ENCODE peak calls at places on chromosomes 13 and 19, in nine cellular contexts. G, A, Q, H, I, O, J, Z and X are unnamed samples.

GRCh38 chr13:44155422-44156293 is 218.0 kb upstream of the SERP2 start:
- DNase-seq in G (peak; percentile 47), Z (peak; percentile 31), H (no peak), A (no peak), Q (peak; percentile 83), J (no peak), O (peak; percentile 45), I (no peak), X (no peak)

GRCh38 chr13:89407357-89407756 is 1736.2 kb downstream of the SLITRK5 start:
- DNase-seq in G (no peak), I (no peak), O (no peak), Q (no peak), A (no peak), J (no peak), Z (no peak), H (no peak), X (peak; percentile 45)

GRCh38 chr13:53782400-53783030 is 753.9 kb downstream of the OLFM4 start:
- DNase-seq in G (peak; percentile 26), O (peak; percentile 17), H (peak; percentile 30), J (peak; percentile 82), Q (peak; percentile 83), I (peak; percentile 38), Z (peak; percentile 78), A (peak; percentile 3), X (peak; percentile 67)

GRCh38 chr19:710767-711166 is 2.0 kb downstream of the PALM start:
- DNase-seq in Z (no peak), J (no peak), Q (no peak), O (no peak), G (peak; percentile 63), H (no peak), I (no peak), A (no peak), X (no peak)

GRCh38 chr19:49614096-49614857 is 23.3 kb downstream of the PRR12 start:
- DNase-seq in J (no peak), Z (no peak), Q (no peak), H (no peak), O (peak; percentile 91), G (peak; percentile 88), I (peak; percentile 75), A (no peak), X (peak; percentile 97)

GRCh38 chr19:43446746-43447489 is 18.5 kb downstream of the LYPD3 start:
- DNase-seq in I (peak; percentile 67), Z (peak; percentile 84), G (peak; percentile 49), H (peak; percentile 82), O (peak; percentile 65), Q (peak; percentile 83), A (no peak), J (peak; percentile 87), X (peak; percentile 75)

GRCh38 chr19:17654993-17655392 is 33.2 kb downstream of the UNC13A start:
- DNase-seq in Z (no peak), H (peak; percentile 62), Q (no peak), O (no peak), G (no peak), I (peak; percentile 48), A (no peak), J (peak; percentile 83), X (peak; percentile 59)

GRCh38 chr19:8208119-8208709 is 956 bp upstream of the CERS4 start:
- DNase-seq in I (peak; percentile 87), H (peak; percentile 62), A (no peak), J (no peak), Q (peak; percentile 66), G (no peak), Z (peak; percentile 28), O (no peak), X (peak; percentile 40)

GRCh38 chr19:29372921-29373797 is 152.6 kb upstream of the VSTM2B start:
- DNase-seq in A (no peak), H (no peak), J (no peak), I (no peak), Z (no peak), Q (peak; percentile 2), G (no peak), O (no peak), X (no peak)

GRCh38 chr19:3276341-3276799 is 51.9 kb downstream of the CELF5 start:
- DNase-seq in H (peak; percentile 86), J (no peak), A (no peak), O (no peak), I (peak; percentile 69), Z (peak; percentile 90), Q (peak; percentile 72), G (no peak), X (peak; percentile 75)

GRCh38 chr19:18995804-18996241 is 37.5 kb downstream of the SUGP2 start:
- DNase-seq in G (peak; percentile 93), I (peak; percentile 68), Q (peak; percentile 82), O (peak; percentile 96), A (no peak), Z (peak; percentile 89), H (peak; percentile 70), J (peak; percentile 84), X (peak; percentile 70)

GRCh38 chr19:29840066-29840950 is 28.5 kb downstream of the CCNE1 start:
- DNase-seq in H (no peak), Z (no peak), I (no peak), J (no peak), Q (no peak), G (no peak), A (no peak), O (no peak), X (no peak)

GRCh38 chr13:26653310-26653709 is 95.8 kb downstream of the WASF3 start:
- DNase-seq in G (peak; percentile 9), H (no peak), A (no peak), O (peak; percentile 74), Z (no peak), I (no peak), J (no peak), Q (no peak), X (no peak)

GRCh38 chr13:30932481-30933333 is at the start of gene TEX26:
- DNase-seq in G (peak; percentile 44), O (no peak), Z (peak; percentile 90), A (no peak), J (no peak), Q (peak; percentile 62), H (no peak), I (no peak), X (no peak)

GRCh38 chr13:46295531-46296464 is 84.1 kb downstream of the LRRC63 start:
- DNase-seq in Z (no peak), H (no peak), G (peak; percentile 96), A (peak; percentile 28), I (no peak), O (peak; percentile 83), Q (no peak), J (peak; percentile 47), X (peak; percentile 39)

GRCh38 chr13:36430247-36431203 is 1.8 kb upstream of the CCNA1 start:
- DNase-seq in Z (peak; percentile 57), J (no peak), A (no peak), Q (no peak), O (no peak), I (no peak), H (peak; percentile 11), G (peak; percentile 27), X (no peak)

GRCh38 chr19:13782537-13782936 is 8.3 kb downstream of the C19orf53 start:
- DNase-seq in H (no peak), Q (no peak), O (no peak), J (no peak), I (no peak), A (no peak), Z (no peak), G (peak; percentile 67), X (no peak)

GRCh38 chr19:50896591-50897190 is 14.5 kb downstream of the KLK4 start:
- DNase-seq in Q (peak; percentile 42), H (no peak), O (peak; percentile 65), A (peak; percentile 100), G (peak; percentile 12), J (peak; percentile 96), I (peak; percentile 86), Z (no peak), X (peak; percentile 75)

GRCh38 chr13:37306778-37307544 is 201.5 kb upstream of the CSNK1A1L start:
- DNase-seq in Z (no peak), I (no peak), G (peak; percentile 99), J (no peak), A (no peak), Q (no peak), O (peak; percentile 98), H (no peak), X (peak; percentile 88)

GRCh38 chr19:45401815-45402468 is 2.9 kb downstream of the PPP1R13L start:
- DNase-seq in J (no peak), G (no peak), Z (no peak), H (no peak), O (no peak), A (no peak), I (no peak), Q (no peak), X (no peak)

GRCh38 chr19:10402441-10403038 is 802 bp downstream of the CDC37 start:
- DNase-seq in G (peak; percentile 55), A (no peak), Q (peak; percentile 47), I (peak; percentile 44), Z (peak; percentile 39), O (no peak), J (peak; percentile 57), H (peak; percentile 76), X (peak; percentile 58)
- H2AFZ ChIP-seq in G (no peak overlapping the region), A (no peak overlapping the region), Q (peak overlapping the region; percentile 62), I (peak overlapping the region; percentile 94), Z (no peak overlapping the region), O (peak overlapping the region; percentile 68), J (no peak overlapping the region), H (peak overlapping the region; percentile 41), X (peak overlapping the region; percentile 97)

GRCh38 chr19:38243279-38243673 is 12.9 kb downstream of the PPP1R14A start:
- DNase-seq in Q (no peak), O (no peak), A (no peak), Z (no peak), H (no peak), G (no peak), J (no peak), I (no peak), X (no peak)
- H2AFZ ChIP-seq in Q (peak overlapping the region; percentile 95), O (no peak overlapping the region), A (peak overlapping the region; percentile 62), Z (peak overlapping the region; percentile 87), H (peak overlapping the region; percentile 98), G (no peak overlapping the region), J (no peak overlapping the region), I (peak overlapping the region; percentile 84), X (peak overlapping the region; percentile 91)

DNA sequence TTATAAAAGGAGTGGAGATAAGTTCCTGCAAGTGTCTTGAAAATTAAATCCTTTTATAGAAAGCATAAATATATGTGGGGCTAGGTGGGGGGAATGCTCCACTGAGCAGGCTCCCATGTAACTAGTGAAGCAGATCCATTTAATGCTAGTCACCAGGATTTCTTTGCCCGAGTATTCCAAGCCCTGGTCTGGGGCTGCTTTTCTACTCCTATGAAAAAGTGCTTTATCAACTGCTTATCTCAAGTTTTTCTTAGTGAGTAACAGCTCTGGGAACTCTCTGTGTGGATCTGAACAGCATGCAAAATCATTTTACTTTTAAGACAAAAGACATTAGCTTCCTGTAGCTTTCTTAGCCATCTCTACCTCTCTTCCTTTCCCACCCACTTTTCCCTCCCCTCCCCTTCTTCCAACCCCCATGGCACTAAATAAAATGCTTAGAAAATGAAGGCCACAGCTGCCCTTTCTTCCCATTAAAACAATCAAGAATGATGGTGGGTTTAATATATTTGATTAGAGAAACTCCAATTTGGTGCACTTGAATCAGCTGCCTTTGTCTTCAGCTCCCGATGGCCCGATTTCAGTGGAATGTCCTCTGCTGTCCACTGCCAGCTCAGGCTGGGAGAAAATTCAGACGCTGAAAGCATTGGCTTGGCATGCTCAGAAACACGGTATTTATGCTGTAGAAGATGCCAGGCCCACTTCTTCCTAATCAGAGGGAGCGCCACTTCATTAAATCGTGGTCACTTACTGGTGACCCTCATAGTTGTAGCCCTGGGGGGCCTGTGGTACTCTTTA is 475.1 kb downstream of the FOXO1 start:
- DNase-seq in A (no peak), Z (no peak), O (no peak), I (no peak), Q (peak; percentile 31), G (peak; percentile 71), H (no peak), J (no peak), X (no peak)
- H2AFZ ChIP-seq in A (no peak overlapping the region), Z (no peak overlapping the region), O (no peak overlapping the region), I (no peak overlapping the region), Q (no peak overlapping the region), G (no peak overlapping the region), H (peak overlapping the region; percentile 97), J (no peak overlapping the region), X (no peak overlapping the region)

GRCh38 chr19:33778089-33778791 is 18.4 kb upstream of the KCTD15 start:
- DNase-seq in J (peak; percentile 94), Z (peak; percentile 88), G (peak; percentile 49), A (peak; percentile 4), Q (peak; percentile 91), O (peak; percentile 61), H (peak; percentile 98), I (no peak), X (peak; percentile 74)
- H2AFZ ChIP-seq in J (no peak overlapping the region), Z (peak overlapping the region; percentile 60), G (no peak overlapping the region), A (no peak overlapping the region), Q (no peak overlapping the region), O (peak overlapping the region; percentile 87), H (peak overlapping the region; percentile 79), I (no peak overlapping the region), X (peak overlapping the region; percentile 87)